ENCODE peak calls at places on chromosomes 16 and 17, in seven cellular contexts. One of them, this sample, is unnamed.

GRCh38 chr17:48593840-48594411 is 347 bp upstream of the HOXB5 start:
- DNase-seq in dorsolateral prefrontal cortex: no peak
- DNase-seq in heart right ventricle: peak
- DNase-seq in natural killer cell: peak
- DNase-seq in HFF-Myc: peak
- DNase-seq in GM12865: peak
- DNase-seq in HCT116: no peak
- DNase-seq in this sample: no peak

GRCh38 chr17:78409191-78409621 is 30.8 kb downstream of the PGS1 start:
- DNase-seq in dorsolateral prefrontal cortex: peak
- DNase-seq in heart right ventricle: no peak
- DNase-seq in natural killer cell: no peak
- DNase-seq in HFF-Myc: no peak
- DNase-seq in GM12865: no peak
- DNase-seq in HCT116: no peak
- DNase-seq in this sample: no peak

GRCh38 chr17:15133143-15133542 is 132.0 kb downstream of the PMP22 start:
- DNase-seq in dorsolateral prefrontal cortex: no peak
- DNase-seq in heart right ventricle: no peak
- DNase-seq in natural killer cell: no peak
- DNase-seq in HFF-Myc: no peak
- DNase-seq in GM12865: no peak
- DNase-seq in HCT116: no peak
- DNase-seq in this sample: no peak

GRCh38 chr17:27494192-27495091 is 38.2 kb downstream of the KSR1 start:
- DNase-seq in dorsolateral prefrontal cortex: peak
- DNase-seq in heart right ventricle: peak
- DNase-seq in natural killer cell: no peak
- DNase-seq in HFF-Myc: no peak
- DNase-seq in GM12865: no peak
- DNase-seq in HCT116: peak
- DNase-seq in this sample: peak

GRCh38 chr16:15041260-15042011 is 14.4 kb downstream of the NTAN1 start:
- DNase-seq in dorsolateral prefrontal cortex: peak
- DNase-seq in heart right ventricle: peak
- DNase-seq in natural killer cell: no peak
- DNase-seq in HFF-Myc: no peak
- DNase-seq in GM12865: no peak
- DNase-seq in HCT116: no peak
- DNase-seq in this sample: no peak

GRCh38 chr16:22373662-22374310 is 633 bp downstream of the CDR2 start:
- DNase-seq in dorsolateral prefrontal cortex: peak
- DNase-seq in heart right ventricle: peak
- DNase-seq in natural killer cell: peak
- DNase-seq in HFF-Myc: no peak
- DNase-seq in GM12865: peak
- DNase-seq in HCT116: no peak
- DNase-seq in this sample: no peak

GRCh38 chr16:30755955-30756780 is 5.7 kb downstream of the CFAP119 start:
- DNase-seq in dorsolateral prefrontal cortex: no peak
- DNase-seq in heart right ventricle: no peak
- DNase-seq in natural killer cell: no peak
- DNase-seq in HFF-Myc: no peak
- DNase-seq in GM12865: no peak
- DNase-seq in HCT116: no peak
- DNase-seq in this sample: no peak

GRCh38 chr16:6009151-6009550 is 911.6 kb upstream of the EEF2KMT start:
- DNase-seq in dorsolateral prefrontal cortex: no peak
- DNase-seq in heart right ventricle: no peak
- DNase-seq in natural killer cell: no peak
- DNase-seq in HFF-Myc: no peak
- DNase-seq in GM12865: no peak
- DNase-seq in HCT116: no peak
- DNase-seq in this sample: no peak

GRCh38 chr16:85173077-85173980 is 61.1 kb upstream of the CIBAR2 start:
- DNase-seq in dorsolateral prefrontal cortex: no peak
- DNase-seq in heart right ventricle: no peak
- DNase-seq in natural killer cell: no peak
- DNase-seq in HFF-Myc: no peak
- DNase-seq in GM12865: no peak
- DNase-seq in HCT116: peak
- DNase-seq in this sample: no peak

GRCh38 chr17:59827721-59828477 is 64.8 kb downstream of the TUBD1 start:
- DNase-seq in dorsolateral prefrontal cortex: no peak
- DNase-seq in heart right ventricle: no peak
- DNase-seq in natural killer cell: no peak
- DNase-seq in HFF-Myc: no peak
- DNase-seq in GM12865: peak
- DNase-seq in HCT116: no peak
- DNase-seq in this sample: no peak

GRCh38 chr17:58285422-58285810 is 4.7 kb upstream of the MPO start:
- DNase-seq in dorsolateral prefrontal cortex: no peak
- DNase-seq in heart right ventricle: no peak
- DNase-seq in natural killer cell: no peak
- DNase-seq in HFF-Myc: no peak
- DNase-seq in GM12865: no peak
- DNase-seq in HCT116: no peak
- DNase-seq in this sample: no peak

GRCh38 chr16:27817038-27817437 is 246.5 kb downstream of the GSG1L start:
- DNase-seq in dorsolateral prefrontal cortex: no peak
- DNase-seq in heart right ventricle: no peak
- DNase-seq in natural killer cell: no peak
- DNase-seq in HFF-Myc: no peak
- DNase-seq in GM12865: no peak
- DNase-seq in HCT116: no peak
- DNase-seq in this sample: peak

GRCh38 chr16:1144476-1145382 is 8.2 kb upstream of the CACNA1H start:
- DNase-seq in dorsolateral prefrontal cortex: peak
- DNase-seq in heart right ventricle: no peak
- DNase-seq in natural killer cell: no peak
- DNase-seq in HFF-Myc: no peak
- DNase-seq in GM12865: no peak
- DNase-seq in HCT116: no peak
- DNase-seq in this sample: no peak

GRCh38 chr16:677306-678190 is 2.1 kb downstream of the RHBDL1 start:
- DNase-seq in dorsolateral prefrontal cortex: no peak
- DNase-seq in heart right ventricle: no peak
- DNase-seq in natural killer cell: no peak
- DNase-seq in HFF-Myc: no peak
- DNase-seq in GM12865: no peak
- DNase-seq in HCT116: no peak
- DNase-seq in this sample: no peak

GRCh38 chr16:57041182-57042156 is 50.9 kb upstream of the CPNE2 start:
- DNase-seq in dorsolateral prefrontal cortex: no peak
- DNase-seq in heart right ventricle: no peak
- DNase-seq in natural killer cell: peak
- DNase-seq in HFF-Myc: no peak
- DNase-seq in GM12865: peak
- DNase-seq in HCT116: no peak
- DNase-seq in this sample: no peak

GRCh38 chr17:52124993-52125392 is 33.5 kb downstream of the CA10 start:
- DNase-seq in dorsolateral prefrontal cortex: no peak
- DNase-seq in heart right ventricle: no peak
- DNase-seq in natural killer cell: no peak
- DNase-seq in HFF-Myc: no peak
- DNase-seq in GM12865: no peak
- DNase-seq in HCT116: no peak
- DNase-seq in this sample: no peak

GRCh38 chr16:78500659-78501226 is 401.3 kb downstream of the WWOX start:
- DNase-seq in dorsolateral prefrontal cortex: no peak
- DNase-seq in heart right ventricle: no peak
- DNase-seq in natural killer cell: no peak
- DNase-seq in HFF-Myc: no peak
- DNase-seq in GM12865: no peak
- DNase-seq in HCT116: no peak
- DNase-seq in this sample: no peak

GRCh38 chr17:73304971-73305786 is 6.6 kb downstream of the CDC42EP4 start:
- DNase-seq in dorsolateral prefrontal cortex: peak
- DNase-seq in heart right ventricle: peak
- DNase-seq in natural killer cell: no peak
- DNase-seq in HFF-Myc: no peak
- DNase-seq in GM12865: no peak
- DNase-seq in HCT116: peak
- DNase-seq in this sample: no peak

GRCh38 chr16:65763640-65764305 is 602.7 kb upstream of the CDH5 start:
- DNase-seq in dorsolateral prefrontal cortex: no peak
- DNase-seq in heart right ventricle: no peak
- DNase-seq in natural killer cell: no peak
- DNase-seq in HFF-Myc: no peak
- DNase-seq in GM12865: peak
- DNase-seq in HCT116: no peak
- DNase-seq in this sample: no peak

GRCh38 chr16:970766-971581 is at the start of gene LMF1:
- DNase-seq in dorsolateral prefrontal cortex: peak
- DNase-seq in heart right ventricle: peak
- DNase-seq in natural killer cell: peak
- DNase-seq in HFF-Myc: peak
- DNase-seq in GM12865: peak
- DNase-seq in HCT116: peak
- DNase-seq in this sample: peak

GRCh38 chr16:57071840-57072541 is 20.4 kb upstream of the CPNE2 start:
- DNase-seq in dorsolateral prefrontal cortex: no peak
- DNase-seq in heart right ventricle: no peak
- DNase-seq in natural killer cell: no peak
- DNase-seq in HFF-Myc: peak
- DNase-seq in GM12865: no peak
- DNase-seq in HCT116: peak
- DNase-seq in this sample: no peak

GRCh38 chr16:25171390-25171789 is 45.4 kb upstream of the AQP8 start:
- DNase-seq in dorsolateral prefrontal cortex: no peak
- DNase-seq in heart right ventricle: no peak
- DNase-seq in natural killer cell: no peak
- DNase-seq in HFF-Myc: no peak
- DNase-seq in GM12865: no peak
- DNase-seq in HCT116: no peak
- DNase-seq in this sample: no peak

GRCh38 chr16:60991886-60992285 is 1044.4 kb downstream of the CDH8 start:
- DNase-seq in dorsolateral prefrontal cortex: no peak
- DNase-seq in heart right ventricle: no peak
- DNase-seq in natural killer cell: no peak
- DNase-seq in HFF-Myc: no peak
- DNase-seq in GM12865: no peak
- DNase-seq in HCT116: no peak
- DNase-seq in this sample: no peak

GRCh38 chr16:3938471-3938842 is 57.9 kb upstream of the CREBBP start:
- DNase-seq in dorsolateral prefrontal cortex: no peak
- DNase-seq in heart right ventricle: no peak
- DNase-seq in natural killer cell: no peak
- DNase-seq in HFF-Myc: no peak
- DNase-seq in GM12865: no peak
- DNase-seq in HCT116: no peak
- DNase-seq in this sample: no peak

GRCh38 chr16:80569440-80570105 is 28.8 kb downstream of the DYNLRB2 start:
- DNase-seq in dorsolateral prefrontal cortex: no peak
- DNase-seq in heart right ventricle: no peak
- DNase-seq in natural killer cell: no peak
- DNase-seq in HFF-Myc: no peak
- DNase-seq in GM12865: peak
- DNase-seq in HCT116: no peak
- DNase-seq in this sample: no peak

DNA sequence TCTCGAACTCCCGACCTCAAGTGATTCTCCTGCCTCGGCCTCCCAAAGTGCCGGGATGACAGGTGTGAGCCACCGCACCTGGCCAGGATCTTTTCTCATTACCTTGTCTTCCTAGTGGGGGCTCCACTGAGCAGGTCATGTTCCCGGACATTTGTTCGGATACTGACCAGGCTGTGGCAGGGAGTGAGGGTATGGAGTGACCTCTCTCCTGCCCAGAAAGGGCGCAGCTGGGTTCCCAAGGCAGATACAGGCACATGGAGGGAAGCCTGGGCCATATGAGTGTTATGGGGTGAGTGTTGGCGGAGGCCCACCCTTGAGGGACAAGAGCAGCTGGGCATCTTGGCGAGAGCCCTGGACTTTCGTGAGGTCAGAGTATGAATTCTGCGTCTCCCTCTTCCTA is 5.5 kb downstream of the SERPINF1 start:
- DNase-seq in dorsolateral prefrontal cortex: no peak
- DNase-seq in heart right ventricle: no peak
- DNase-seq in natural killer cell: no peak
- DNase-seq in HFF-Myc: no peak
- DNase-seq in GM12865: no peak
- DNase-seq in HCT116: no peak
- DNase-seq in this sample: no peak
- TF ChIP-seq CTCF in dorsolateral prefrontal cortex: no peak
- TF ChIP-seq CTCF in heart right ventricle: no peak
- TF ChIP-seq CTCF in natural killer cell: no peak
- TF ChIP-seq CTCF in HFF-Myc: no peak
- TF ChIP-seq CTCF in GM12865: no peak
- TF ChIP-seq CTCF in HCT116: no peak
- TF ChIP-seq CTCF in this sample: no peak

GRCh38 chr16:12311309-12311708 is 334.8 kb downstream of the SNX29 start:
- DNase-seq in dorsolateral prefrontal cortex: no peak
- DNase-seq in heart right ventricle: no peak
- DNase-seq in natural killer cell: no peak
- DNase-seq in HFF-Myc: no peak
- DNase-seq in GM12865: no peak
- DNase-seq in HCT116: no peak
- DNase-seq in this sample: no peak
- TF ChIP-seq CTCF in dorsolateral prefrontal cortex: no peak
- TF ChIP-seq CTCF in heart right ventricle: peak
- TF ChIP-seq CTCF in natural killer cell: no peak
- TF ChIP-seq CTCF in HFF-Myc: no peak
- TF ChIP-seq CTCF in GM12865: no peak
- TF ChIP-seq CTCF in HCT116: no peak
- TF ChIP-seq CTCF in this sample: no peak

DNA sequence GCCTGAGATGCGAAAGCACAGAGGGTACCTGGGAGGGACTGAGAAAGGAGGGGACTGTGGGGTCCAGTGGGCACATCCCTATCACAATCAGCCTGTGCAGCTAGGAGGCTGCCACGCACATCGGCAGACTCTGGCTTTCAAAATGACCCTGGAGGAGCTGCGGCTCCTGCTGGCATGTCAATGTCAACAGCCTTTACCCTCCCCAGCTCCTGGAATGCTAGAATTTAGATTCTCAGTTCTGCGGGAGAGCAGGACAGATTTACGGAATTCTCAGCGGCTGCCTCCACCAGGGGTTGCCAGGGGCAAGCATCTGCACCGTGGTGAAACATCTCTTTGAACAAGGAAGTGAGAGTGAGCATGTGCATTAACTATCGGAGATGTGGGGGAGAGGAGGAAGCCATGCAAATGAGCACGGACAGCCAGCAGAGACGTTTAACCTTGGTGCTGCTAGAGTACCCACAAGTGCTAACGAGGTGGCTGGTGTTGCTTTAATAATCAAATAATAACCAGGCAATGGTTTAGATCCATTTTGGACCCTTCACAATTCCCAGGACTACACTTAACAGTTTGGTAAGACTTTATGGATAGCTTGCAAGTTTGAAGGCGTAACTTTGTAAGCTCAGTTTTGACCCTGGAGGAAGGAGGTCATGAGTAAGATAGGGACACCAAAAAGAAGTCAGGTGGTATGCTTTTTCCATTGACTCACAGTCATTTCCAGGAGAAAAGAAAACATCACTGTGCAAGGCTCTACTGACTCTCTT is 54.1 kb downstream of the XYLT1 start:
- DNase-seq in dorsolateral prefrontal cortex: no peak
- DNase-seq in heart right ventricle: no peak
- DNase-seq in natural killer cell: peak
- DNase-seq in HFF-Myc: no peak
- DNase-seq in GM12865: peak
- DNase-seq in HCT116: no peak
- DNase-seq in this sample: peak
- TF ChIP-seq CTCF in dorsolateral prefrontal cortex: peak
- TF ChIP-seq CTCF in heart right ventricle: peak
- TF ChIP-seq CTCF in natural killer cell: peak
- TF ChIP-seq CTCF in HFF-Myc: no peak
- TF ChIP-seq CTCF in GM12865: peak
- TF ChIP-seq CTCF in HCT116: no peak
- TF ChIP-seq CTCF in this sample: no peak

GRCh38 chr17:79970576-79971068 is 65.0 kb downstream of the TBC1D16 start:
- DNase-seq in dorsolateral prefrontal cortex: no peak
- DNase-seq in heart right ventricle: no peak
- DNase-seq in natural killer cell: no peak
- DNase-seq in HFF-Myc: no peak
- DNase-seq in GM12865: peak
- DNase-seq in HCT116: peak
- DNase-seq in this sample: no peak
- TF ChIP-seq CTCF in dorsolateral prefrontal cortex: peak
- TF ChIP-seq CTCF in heart right ventricle: peak
- TF ChIP-seq CTCF in natural killer cell: peak
- TF ChIP-seq CTCF in HFF-Myc: peak
- TF ChIP-seq CTCF in GM12865: peak
- TF ChIP-seq CTCF in HCT116: peak
- TF ChIP-seq CTCF in this sample: peak